ENCODE peak calls at places on chromosomes 4 and X, in ten cellular contexts. One of them, this sample, is unnamed.

GRCh38 chr4:15303052-15303641 is 124.7 kb upstream of the C1QTNF7 start:
- DNase-seq in GM06990: no peak
- DNase-seq in A549: peak; percentile 55
- DNase-seq in psoas muscle: no peak
- DNase-seq in lower lobe of right lung: no peak
- DNase-seq in thoracic aorta: no peak
- DNase-seq in epithelial cell of esophagus: peak; percentile 83
- DNase-seq in CD14-positive monocyte: no peak
- DNase-seq in HFFc6: peak; percentile 90
- DNase-seq in IMR-90: peak; percentile 80
- DNase-seq in this sample: no peak

GRCh38 chrX:52923781-52924241 is 26.7 kb downstream of the FAM156B start:
- DNase-seq in GM06990: peak; percentile 40
- DNase-seq in A549: peak; percentile 38
- DNase-seq in psoas muscle: peak; percentile 23
- DNase-seq in lower lobe of right lung: peak; percentile 53
- DNase-seq in thoracic aorta: no peak
- DNase-seq in epithelial cell of esophagus: peak; percentile 63
- DNase-seq in CD14-positive monocyte: peak; percentile 45
- DNase-seq in HFFc6: peak; percentile 53
- DNase-seq in IMR-90: peak; percentile 69
- DNase-seq in this sample: peak; percentile 21

GRCh38 chr4:68904786-68905185 is 46.8 kb downstream of the UGT2A3 start:
- DNase-seq in GM06990: no peak
- DNase-seq in A549: no peak
- DNase-seq in psoas muscle: no peak
- DNase-seq in lower lobe of right lung: no peak
- DNase-seq in thoracic aorta: no peak
- DNase-seq in epithelial cell of esophagus: peak; percentile 15
- DNase-seq in CD14-positive monocyte: no peak
- DNase-seq in HFFc6: no peak
- DNase-seq in IMR-90: no peak
- DNase-seq in this sample: no peak

GRCh38 chrX:50941638-50942037 is 31.1 kb downstream of the BMP15 start:
- DNase-seq in GM06990: no peak
- DNase-seq in A549: peak; percentile 0
- DNase-seq in psoas muscle: no peak
- DNase-seq in lower lobe of right lung: no peak
- DNase-seq in thoracic aorta: no peak
- DNase-seq in epithelial cell of esophagus: peak; percentile 0
- DNase-seq in CD14-positive monocyte: no peak
- DNase-seq in HFFc6: no peak
- DNase-seq in IMR-90: no peak
- DNase-seq in this sample: no peak

GRCh38 chr4:123599920-123600394 is 203.4 kb downstream of the SPRY1 start:
- DNase-seq in GM06990: peak; percentile 77
- DNase-seq in A549: no peak
- DNase-seq in psoas muscle: peak; percentile 63
- DNase-seq in lower lobe of right lung: peak; percentile 84
- DNase-seq in thoracic aorta: no peak
- DNase-seq in epithelial cell of esophagus: peak; percentile 23
- DNase-seq in CD14-positive monocyte: no peak
- DNase-seq in HFFc6: no peak
- DNase-seq in IMR-90: peak; percentile 5
- DNase-seq in this sample: peak; percentile 37

GRCh38 chr4:37928896-37929537 is 31.2 kb upstream of the PTTG2 start:
- DNase-seq in GM06990: no peak
- DNase-seq in A549: no peak
- DNase-seq in psoas muscle: no peak
- DNase-seq in lower lobe of right lung: no peak
- DNase-seq in thoracic aorta: no peak
- DNase-seq in epithelial cell of esophagus: no peak
- DNase-seq in CD14-positive monocyte: no peak
- DNase-seq in HFFc6: no peak
- DNase-seq in IMR-90: no peak
- DNase-seq in this sample: no peak

GRCh38 chrX:103488332-103488731 is 31.0 kb downstream of the RAB40A start:
- DNase-seq in GM06990: no peak
- DNase-seq in A549: peak; percentile 15
- DNase-seq in psoas muscle: no peak
- DNase-seq in lower lobe of right lung: no peak
- DNase-seq in thoracic aorta: no peak
- DNase-seq in epithelial cell of esophagus: peak; percentile 7
- DNase-seq in CD14-positive monocyte: no peak
- DNase-seq in HFFc6: no peak
- DNase-seq in IMR-90: no peak
- DNase-seq in this sample: no peak

GRCh38 chrX:115693476-115693875 is 132.5 kb downstream of the PLS3 start:
- DNase-seq in GM06990: no peak
- DNase-seq in A549: no peak
- DNase-seq in psoas muscle: no peak
- DNase-seq in lower lobe of right lung: no peak
- DNase-seq in thoracic aorta: no peak
- DNase-seq in epithelial cell of esophagus: no peak
- DNase-seq in CD14-positive monocyte: no peak
- DNase-seq in HFFc6: no peak
- DNase-seq in IMR-90: no peak
- DNase-seq in this sample: no peak

GRCh38 chr4:102758241-102758871 is 2.4 kb downstream of the MANBA start:
- DNase-seq in GM06990: no peak
- DNase-seq in A549: no peak
- DNase-seq in psoas muscle: no peak
- DNase-seq in lower lobe of right lung: no peak
- DNase-seq in thoracic aorta: no peak
- DNase-seq in epithelial cell of esophagus: no peak
- DNase-seq in CD14-positive monocyte: no peak
- DNase-seq in HFFc6: no peak
- DNase-seq in IMR-90: no peak
- DNase-seq in this sample: no peak

GRCh38 chr4:15336410-15337184 is 91.2 kb upstream of the C1QTNF7 start:
- DNase-seq in GM06990: no peak
- DNase-seq in A549: no peak
- DNase-seq in psoas muscle: no peak
- DNase-seq in lower lobe of right lung: no peak
- DNase-seq in thoracic aorta: no peak
- DNase-seq in epithelial cell of esophagus: peak; percentile 66
- DNase-seq in CD14-positive monocyte: no peak
- DNase-seq in HFFc6: peak; percentile 28
- DNase-seq in IMR-90: peak; percentile 92
- DNase-seq in this sample: no peak

GRCh38 chr4:136917312-136918110 is 614.8 kb downstream of the PCDH18 start:
- DNase-seq in GM06990: no peak
- DNase-seq in A549: no peak
- DNase-seq in psoas muscle: no peak
- DNase-seq in lower lobe of right lung: no peak
- DNase-seq in thoracic aorta: no peak
- DNase-seq in epithelial cell of esophagus: no peak
- DNase-seq in CD14-positive monocyte: no peak
- DNase-seq in HFFc6: no peak
- DNase-seq in IMR-90: no peak
- DNase-seq in this sample: no peak

DNA sequence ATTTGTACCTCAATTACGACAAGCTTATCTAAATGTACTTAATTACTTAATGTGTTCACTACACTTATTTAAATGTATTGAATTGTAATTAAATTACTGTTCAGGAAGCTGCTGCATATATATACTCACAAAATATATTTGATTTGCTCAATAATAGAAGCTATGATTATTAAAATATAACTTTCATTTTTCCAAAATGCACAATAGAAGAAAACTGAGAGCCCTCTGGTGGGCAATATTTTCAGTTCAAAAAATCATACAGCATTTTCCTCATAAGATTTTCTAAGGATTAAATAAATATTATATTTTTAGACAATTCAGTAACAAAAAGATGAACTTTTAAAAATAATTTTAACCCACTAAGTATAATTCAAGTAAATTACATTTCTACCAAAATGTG is 217.3 kb downstream of the DKK2 start:
- DNase-seq in GM06990: no peak
- DNase-seq in A549: no peak
- DNase-seq in psoas muscle: no peak
- DNase-seq in lower lobe of right lung: no peak
- DNase-seq in thoracic aorta: no peak
- DNase-seq in epithelial cell of esophagus: no peak
- DNase-seq in CD14-positive monocyte: no peak
- DNase-seq in HFFc6: no peak
- DNase-seq in IMR-90: no peak
- DNase-seq in this sample: no peak
- TF ChIP-seq CTCF in GM06990: no peak
- TF ChIP-seq CTCF in A549: no peak
- TF ChIP-seq CTCF in psoas muscle: no peak
- TF ChIP-seq CTCF in lower lobe of right lung: no peak
- TF ChIP-seq CTCF in thoracic aorta: no peak
- TF ChIP-seq CTCF in epithelial cell of esophagus: no peak
- TF ChIP-seq CTCF in CD14-positive monocyte: no peak
- TF ChIP-seq CTCF in HFFc6: peak; percentile 79
- TF ChIP-seq CTCF in IMR-90: peak; percentile 22
- TF ChIP-seq CTCF in this sample: no peak

GRCh38 chr4:92599044-92599443 is 295.3 kb downstream of the GRID2 start:
- DNase-seq in GM06990: no peak
- DNase-seq in A549: peak; percentile 18
- DNase-seq in psoas muscle: no peak
- DNase-seq in lower lobe of right lung: no peak
- DNase-seq in thoracic aorta: no peak
- DNase-seq in epithelial cell of esophagus: peak; percentile 89
- DNase-seq in CD14-positive monocyte: no peak
- DNase-seq in HFFc6: no peak
- DNase-seq in IMR-90: no peak
- DNase-seq in this sample: no peak

GRCh38 chr4:92606227-92606626 is 302.5 kb downstream of the GRID2 start:
- DNase-seq in GM06990: no peak
- DNase-seq in A549: no peak
- DNase-seq in psoas muscle: no peak
- DNase-seq in lower lobe of right lung: no peak
- DNase-seq in thoracic aorta: no peak
- DNase-seq in epithelial cell of esophagus: no peak
- DNase-seq in CD14-positive monocyte: no peak
- DNase-seq in HFFc6: no peak
- DNase-seq in IMR-90: no peak
- DNase-seq in this sample: no peak

DNA sequence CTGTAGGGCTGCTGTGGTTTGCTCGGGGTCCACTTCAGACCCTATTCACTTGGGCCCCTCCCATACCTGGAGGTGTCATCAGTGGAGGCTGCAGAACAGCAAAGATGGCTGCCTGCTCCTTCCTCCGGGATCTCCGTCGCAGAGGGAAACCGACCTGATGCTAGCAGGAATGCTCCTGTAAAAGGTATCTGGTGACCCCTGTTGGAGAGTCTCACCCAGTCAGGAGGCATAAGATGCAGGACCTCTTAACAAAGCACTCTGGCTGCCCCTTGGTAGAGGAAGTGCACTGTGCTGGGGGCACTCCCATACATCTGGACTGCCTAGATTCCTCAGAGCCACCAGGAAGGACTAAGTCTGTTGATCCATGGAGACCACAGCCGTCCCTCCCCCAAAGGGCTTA is 296.9 kb downstream of the GRID2 start:
- DNase-seq in GM06990: no peak
- DNase-seq in A549: no peak
- DNase-seq in psoas muscle: no peak
- DNase-seq in lower lobe of right lung: no peak
- DNase-seq in thoracic aorta: no peak
- DNase-seq in epithelial cell of esophagus: no peak
- DNase-seq in CD14-positive monocyte: no peak
- DNase-seq in HFFc6: no peak
- DNase-seq in IMR-90: no peak
- DNase-seq in this sample: no peak
- TF ChIP-seq CTCF in GM06990: no peak
- TF ChIP-seq CTCF in A549: no peak
- TF ChIP-seq CTCF in psoas muscle: no peak
- TF ChIP-seq CTCF in lower lobe of right lung: no peak
- TF ChIP-seq CTCF in thoracic aorta: no peak
- TF ChIP-seq CTCF in epithelial cell of esophagus: no peak
- TF ChIP-seq CTCF in CD14-positive monocyte: no peak
- TF ChIP-seq CTCF in HFFc6: no peak
- TF ChIP-seq CTCF in IMR-90: no peak
- TF ChIP-seq CTCF in this sample: no peak

GRCh38 chr4:188245651-188246050 is 106.4 kb downstream of the TRIML1 start:
- DNase-seq in GM06990: no peak
- DNase-seq in A549: no peak
- DNase-seq in psoas muscle: no peak
- DNase-seq in lower lobe of right lung: no peak
- DNase-seq in thoracic aorta: no peak
- DNase-seq in epithelial cell of esophagus: no peak
- DNase-seq in CD14-positive monocyte: no peak
- DNase-seq in HFFc6: no peak
- DNase-seq in IMR-90: no peak
- DNase-seq in this sample: no peak

GRCh38 chr4:188242041-188242440 is 102.8 kb downstream of the TRIML1 start:
- DNase-seq in GM06990: no peak
- DNase-seq in A549: no peak
- DNase-seq in psoas muscle: no peak
- DNase-seq in lower lobe of right lung: no peak
- DNase-seq in thoracic aorta: no peak
- DNase-seq in epithelial cell of esophagus: no peak
- DNase-seq in CD14-positive monocyte: no peak
- DNase-seq in HFFc6: no peak
- DNase-seq in IMR-90: no peak
- DNase-seq in this sample: no peak

DNA sequence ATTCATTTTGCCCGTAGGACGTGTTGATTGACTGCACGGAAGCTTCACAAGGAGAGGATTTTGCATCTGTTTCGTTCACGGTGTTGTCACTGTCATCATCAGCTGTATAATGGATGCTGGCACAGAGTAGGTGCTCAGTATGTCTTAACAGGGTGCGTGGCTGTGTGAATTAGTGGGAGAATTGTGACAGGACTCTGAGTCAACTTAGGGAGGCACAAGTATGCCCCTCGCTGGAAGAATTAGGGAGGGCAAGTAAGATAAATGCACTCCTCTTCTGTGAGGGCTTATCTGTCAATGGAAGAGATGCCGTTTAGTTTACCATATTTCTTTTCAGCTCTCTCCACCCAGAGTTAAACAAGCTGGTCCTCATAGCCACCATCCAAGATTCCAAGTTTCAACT is 107.2 kb downstream of the TRIML1 start:
- DNase-seq in GM06990: no peak
- DNase-seq in A549: peak; percentile 46
- DNase-seq in psoas muscle: no peak
- DNase-seq in lower lobe of right lung: no peak
- DNase-seq in thoracic aorta: no peak
- DNase-seq in epithelial cell of esophagus: no peak
- DNase-seq in CD14-positive monocyte: no peak
- DNase-seq in HFFc6: no peak
- DNase-seq in IMR-90: peak; percentile 25
- DNase-seq in this sample: no peak
- TF ChIP-seq CTCF in GM06990: no peak
- TF ChIP-seq CTCF in A549: no peak
- TF ChIP-seq CTCF in psoas muscle: no peak
- TF ChIP-seq CTCF in lower lobe of right lung: no peak
- TF ChIP-seq CTCF in thoracic aorta: no peak
- TF ChIP-seq CTCF in epithelial cell of esophagus: no peak
- TF ChIP-seq CTCF in CD14-positive monocyte: no peak
- TF ChIP-seq CTCF in HFFc6: peak; percentile 24
- TF ChIP-seq CTCF in IMR-90: peak; percentile 22
- TF ChIP-seq CTCF in this sample: no peak

DNA sequence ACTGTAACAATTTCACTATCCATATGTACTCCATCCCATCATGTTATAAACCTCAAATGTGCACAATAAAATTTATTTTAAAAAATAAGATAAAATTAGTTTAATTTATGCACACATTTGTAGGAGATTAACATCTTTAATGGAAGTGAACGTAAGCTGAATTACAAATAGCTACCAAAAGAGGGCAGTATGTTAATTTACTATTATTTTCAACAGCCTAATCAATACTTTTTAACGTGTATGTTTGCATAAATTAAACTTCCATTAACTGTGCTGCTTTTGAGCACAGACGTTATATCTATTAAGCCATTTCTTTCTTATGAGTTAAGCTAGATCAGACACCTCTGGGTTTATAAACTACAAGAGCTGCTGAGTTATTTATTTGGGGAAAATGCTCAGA is 56.5 kb upstream of the PHKA2 start:
- DNase-seq in GM06990: no peak
- DNase-seq in A549: no peak
- DNase-seq in psoas muscle: no peak
- DNase-seq in lower lobe of right lung: no peak
- DNase-seq in thoracic aorta: no peak
- DNase-seq in epithelial cell of esophagus: peak; percentile 1
- DNase-seq in CD14-positive monocyte: no peak
- DNase-seq in HFFc6: no peak
- DNase-seq in IMR-90: no peak
- DNase-seq in this sample: no peak
- TF ChIP-seq CTCF in GM06990: peak; percentile 36
- TF ChIP-seq CTCF in A549: peak; percentile 63
- TF ChIP-seq CTCF in psoas muscle: no peak
- TF ChIP-seq CTCF in lower lobe of right lung: no peak
- TF ChIP-seq CTCF in thoracic aorta: peak; percentile 13
- TF ChIP-seq CTCF in epithelial cell of esophagus: peak; percentile 22
- TF ChIP-seq CTCF in CD14-positive monocyte: no peak
- TF ChIP-seq CTCF in HFFc6: peak; percentile 76
- TF ChIP-seq CTCF in IMR-90: peak; percentile 32
- TF ChIP-seq CTCF in this sample: no peak

This sample was measured in gastrocnemius medialis.